ENCODE peak calls at places on chromosomes 11 and 22, in six cellular contexts. One of them, this sample, is unnamed.

GRCh38 chr11:18534230-18534629 is 7.5 kb upstream of the TSG101 start:
- DNase-seq in mesendoderm: no peak
- DNase-seq in H1: no peak
- DNase-seq in IMR-90: no peak
- DNase-seq in H9: no peak
- DNase-seq in mesenchymal stem cell: no peak
- DNase-seq in this sample: no peak

GRCh38 chr22:20744456-20744855 is 29.5 kb upstream of the SERPIND1 start:
- DNase-seq in mesendoderm: no peak
- DNase-seq in H1: no peak
- DNase-seq in IMR-90: no peak
- DNase-seq in H9: no peak
- DNase-seq in mesenchymal stem cell: no peak
- DNase-seq in this sample: no peak

GRCh38 chr11:83157755-83158473 is 983 bp downstream of the PCF11 start:
- DNase-seq in mesendoderm: peak; percentile 74
- DNase-seq in H1: no peak
- DNase-seq in IMR-90: peak; percentile 33
- DNase-seq in H9: peak; percentile 51
- DNase-seq in mesenchymal stem cell: peak; percentile 68
- DNase-seq in this sample: peak; percentile 35

GRCh38 chr11:134454146-134454690 is 42.2 kb upstream of the B3GAT1 start:
- DNase-seq in mesendoderm: no peak
- DNase-seq in H1: no peak
- DNase-seq in IMR-90: no peak
- DNase-seq in H9: no peak
- DNase-seq in mesenchymal stem cell: no peak
- DNase-seq in this sample: no peak

GRCh38 chr11:73186294-73186850 is 31.7 kb upstream of the P2RY2 start:
- DNase-seq in mesendoderm: no peak
- DNase-seq in H1: no peak
- DNase-seq in IMR-90: no peak
- DNase-seq in H9: no peak
- DNase-seq in mesenchymal stem cell: no peak
- DNase-seq in this sample: no peak

GRCh38 chr11:61700221-61700620 is 20.0 kb downstream of the DAGLA start:
- DNase-seq in mesendoderm: peak; percentile 56
- DNase-seq in H1: no peak
- DNase-seq in IMR-90: peak; percentile 51
- DNase-seq in H9: peak; percentile 72
- DNase-seq in mesenchymal stem cell: peak; percentile 56
- DNase-seq in this sample: no peak

GRCh38 chr11:122091850-122092249 is 24.2 kb downstream of the BLID start:
- DNase-seq in mesendoderm: no peak
- DNase-seq in H1: no peak
- DNase-seq in IMR-90: peak; percentile 46
- DNase-seq in H9: no peak
- DNase-seq in mesenchymal stem cell: no peak
- DNase-seq in this sample: no peak

GRCh38 chr11:119318240-119319135 is 1.6 kb upstream of the MCAM start:
- DNase-seq in mesendoderm: peak; percentile 97
- DNase-seq in H1: no peak
- DNase-seq in IMR-90: peak; percentile 81
- DNase-seq in H9: peak; percentile 82
- DNase-seq in mesenchymal stem cell: peak; percentile 91
- DNase-seq in this sample: no peak

GRCh38 chr11:105151936-105152554 is 12.5 kb upstream of the CARD18 start:
- DNase-seq in mesendoderm: no peak
- DNase-seq in H1: no peak
- DNase-seq in IMR-90: peak; percentile 79
- DNase-seq in H9: no peak
- DNase-seq in mesenchymal stem cell: peak; percentile 72
- DNase-seq in this sample: no peak

GRCh38 chr11:131111775-131112174 is 195.5 kb upstream of the SNX19 start:
- DNase-seq in mesendoderm: no peak
- DNase-seq in H1: no peak
- DNase-seq in IMR-90: no peak
- DNase-seq in H9: no peak
- DNase-seq in mesenchymal stem cell: no peak
- DNase-seq in this sample: no peak

GRCh38 chr11:101045415-101045814 is 84.2 kb downstream of the PGR start:
- DNase-seq in mesendoderm: no peak
- DNase-seq in H1: no peak
- DNase-seq in IMR-90: no peak
- DNase-seq in H9: no peak
- DNase-seq in mesenchymal stem cell: no peak
- DNase-seq in this sample: no peak

GRCh38 chr11:127998421-127998820 is 588.9 kb downstream of the ETS1 start:
- DNase-seq in mesendoderm: no peak
- DNase-seq in H1: no peak
- DNase-seq in IMR-90: peak; percentile 45
- DNase-seq in H9: no peak
- DNase-seq in mesenchymal stem cell: no peak
- DNase-seq in this sample: no peak

GRCh38 chr22:19177164-19178064 is 1.1 kb downstream of the SLC25A1 start:
- DNase-seq in mesendoderm: no peak
- DNase-seq in H1: no peak
- DNase-seq in IMR-90: no peak
- DNase-seq in H9: no peak
- DNase-seq in mesenchymal stem cell: no peak
- DNase-seq in this sample: no peak

GRCh38 chr22:46871826-46872225 is 109.4 kb downstream of the TBC1D22A start:
- DNase-seq in mesendoderm: no peak
- DNase-seq in H1: no peak
- DNase-seq in IMR-90: no peak
- DNase-seq in H9: no peak
- DNase-seq in mesenchymal stem cell: no peak
- DNase-seq in this sample: no peak

GRCh38 chr22:46875089-46875488 is 112.6 kb downstream of the TBC1D22A start:
- DNase-seq in mesendoderm: no peak
- DNase-seq in H1: no peak
- DNase-seq in IMR-90: peak; percentile 35
- DNase-seq in H9: no peak
- DNase-seq in mesenchymal stem cell: peak; percentile 83
- DNase-seq in this sample: no peak

GRCh38 chr22:46878549-46878948 is 116.1 kb downstream of the TBC1D22A start:
- DNase-seq in mesendoderm: peak; percentile 35
- DNase-seq in H1: no peak
- DNase-seq in IMR-90: no peak
- DNase-seq in H9: no peak
- DNase-seq in mesenchymal stem cell: no peak
- DNase-seq in this sample: no peak

GRCh38 chr22:46879083-46879482 is 116.6 kb downstream of the TBC1D22A start:
- DNase-seq in mesendoderm: no peak
- DNase-seq in H1: no peak
- DNase-seq in IMR-90: peak; percentile 59
- DNase-seq in H9: no peak
- DNase-seq in mesenchymal stem cell: peak; percentile 17
- DNase-seq in this sample: no peak

DNA sequence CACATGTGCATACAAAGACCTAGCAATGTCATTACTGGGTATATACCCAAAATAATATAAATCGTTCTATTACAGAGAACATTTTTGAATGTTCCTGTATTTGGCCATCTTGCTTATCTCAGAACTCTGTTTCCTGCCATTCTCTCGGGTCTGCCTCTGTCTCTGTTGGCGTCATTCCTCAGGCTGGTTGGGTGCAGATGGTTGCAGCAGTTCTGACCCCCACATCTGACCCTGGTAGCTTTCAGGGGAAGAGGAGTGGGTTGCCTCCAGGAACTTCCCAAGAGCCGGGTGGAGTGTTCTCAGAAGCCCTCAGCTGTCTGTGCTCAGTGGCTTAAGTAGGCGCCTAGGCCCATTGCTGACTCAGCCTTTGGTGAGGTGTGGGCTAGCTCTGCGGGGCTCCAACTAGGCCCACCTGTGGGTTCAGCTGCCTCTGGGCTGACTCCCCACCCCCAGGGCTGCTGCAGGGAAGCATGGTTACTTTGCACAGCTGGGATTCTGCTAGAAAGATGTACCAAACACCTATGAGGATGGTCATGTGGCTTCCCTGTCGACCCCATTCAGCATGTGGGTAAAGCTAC is 114.0 kb downstream of the TBC1D22A start:
- DNase-seq in mesendoderm: no peak
- DNase-seq in H1: no peak
- DNase-seq in IMR-90: no peak
- DNase-seq in H9: no peak
- DNase-seq in mesenchymal stem cell: no peak
- DNase-seq in this sample: no peak
- H2BK15ac ChIP-seq in mesendoderm: no peak overlapping the region
- H2BK15ac ChIP-seq in H1: no peak overlapping the region
- H2BK15ac ChIP-seq in IMR-90: no peak overlapping the region
- H2BK15ac ChIP-seq in H9: no peak overlapping the region
- H2BK15ac ChIP-seq in mesenchymal stem cell: no peak overlapping the region
- H2BK15ac ChIP-seq in this sample: no peak overlapping the region

GRCh38 chr11:78081583-78081982 is 1.9 kb upstream of the NDUFC2 start:
- DNase-seq in mesendoderm: no peak
- DNase-seq in H1: no peak
- DNase-seq in IMR-90: no peak
- DNase-seq in H9: no peak
- DNase-seq in mesenchymal stem cell: no peak
- DNase-seq in this sample: no peak

GRCh38 chr11:78078218-78079167 is 1.2 kb downstream of the NDUFC2 start:
- DNase-seq in mesendoderm: no peak
- DNase-seq in H1: no peak
- DNase-seq in IMR-90: no peak
- DNase-seq in H9: no peak
- DNase-seq in mesenchymal stem cell: peak; percentile 12
- DNase-seq in this sample: no peak

GRCh38 chr11:78080818-78081495 is 1.3 kb upstream of the NDUFC2 start:
- DNase-seq in mesendoderm: peak; percentile 52
- DNase-seq in H1: no peak
- DNase-seq in IMR-90: peak; percentile 73
- DNase-seq in H9: no peak
- DNase-seq in mesenchymal stem cell: peak; percentile 69
- DNase-seq in this sample: no peak

GRCh38 chr11:78079232-78080083 is at the start of gene NDUFC2:
- DNase-seq in mesendoderm: peak; percentile 79
- DNase-seq in H1: peak; percentile 27
- DNase-seq in IMR-90: peak; percentile 85
- DNase-seq in H9: peak; percentile 70
- DNase-seq in mesenchymal stem cell: peak; percentile 85
- DNase-seq in this sample: peak; percentile 64

DNA sequence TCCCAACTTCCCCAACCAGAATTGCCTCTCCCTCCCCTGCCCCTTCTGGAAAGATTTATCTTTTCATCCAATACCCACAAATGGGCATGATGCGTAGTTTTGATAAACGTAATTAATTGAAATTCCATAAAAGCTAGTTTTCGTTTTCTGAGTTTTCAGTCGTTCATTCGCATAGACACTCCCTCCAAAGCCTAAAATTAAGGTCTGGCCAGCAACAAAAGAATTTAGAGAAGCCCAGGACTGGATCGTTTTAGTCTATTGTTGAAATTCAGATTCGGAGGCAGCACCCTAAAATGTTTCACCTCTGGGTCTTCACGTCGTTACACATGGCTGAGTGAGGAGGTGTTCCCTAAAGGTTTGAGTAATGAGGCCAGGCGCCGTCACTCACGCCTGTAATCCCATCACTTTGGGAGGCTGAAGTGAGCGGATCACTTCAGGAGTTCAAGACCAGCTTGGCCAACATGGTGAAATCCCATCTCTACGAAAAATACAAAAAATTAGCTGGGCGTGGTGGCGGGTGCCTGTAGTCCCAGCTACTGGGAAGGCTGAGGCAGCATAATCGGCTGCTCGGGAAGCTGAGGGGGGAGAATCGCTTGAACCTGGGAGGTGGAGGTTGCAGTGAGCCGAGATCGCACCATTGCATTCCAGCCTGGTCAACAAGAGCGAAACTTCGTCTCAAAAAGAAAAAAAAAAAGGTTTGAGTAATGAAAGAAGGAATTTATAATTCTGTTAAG is 589 bp upstream of the NDUFC2 start:
- DNase-seq in mesendoderm: no peak
- DNase-seq in H1: no peak
- DNase-seq in IMR-90: no peak
- DNase-seq in H9: no peak
- DNase-seq in mesenchymal stem cell: no peak
- DNase-seq in this sample: no peak
- H3K9ac ChIP-seq in mesendoderm: peak overlapping the region; percentile 73
- H3K9ac ChIP-seq in H1: no peak overlapping the region
- H3K9ac ChIP-seq in IMR-90: peak overlapping the region; percentile 84
- H3K9ac ChIP-seq in H9: peak overlapping the region; percentile 32
- H3K9ac ChIP-seq in mesenchymal stem cell: peak overlapping the region; percentile 96
- H3K9ac ChIP-seq in this sample: no peak overlapping the region

DNA sequence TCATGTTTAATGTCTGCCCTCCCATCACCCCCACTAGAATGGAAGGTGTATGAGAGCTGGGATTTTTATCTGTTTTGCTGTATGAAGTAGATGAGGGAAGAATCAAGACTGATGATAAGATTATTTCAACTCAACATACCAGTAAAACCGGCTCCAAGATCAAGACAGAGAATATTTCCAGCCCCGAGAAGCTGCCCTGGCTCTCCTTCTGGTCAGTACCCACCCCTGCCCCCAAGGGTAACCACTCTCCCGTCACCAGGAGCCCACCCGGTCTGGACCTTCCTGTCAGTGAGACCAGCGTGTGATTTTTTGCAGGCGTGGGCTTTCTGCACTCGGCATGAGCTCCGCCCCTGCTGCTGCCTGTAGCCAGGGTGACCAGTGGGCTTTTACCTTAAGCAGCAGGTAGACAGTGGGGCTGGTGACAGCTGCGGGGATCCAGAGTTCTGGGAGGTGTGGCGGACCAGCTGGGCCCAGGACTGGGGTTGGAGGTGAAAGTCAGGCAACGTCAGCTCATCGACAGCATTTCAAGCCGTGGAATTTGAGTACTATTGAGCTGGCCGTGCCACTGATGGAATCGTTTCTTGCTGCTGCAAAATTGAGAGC is 25.6 kb downstream of the RPL3 start:
- DNase-seq in mesendoderm: no peak
- DNase-seq in H1: no peak
- DNase-seq in IMR-90: no peak
- DNase-seq in H9: no peak
- DNase-seq in mesenchymal stem cell: no peak
- DNase-seq in this sample: no peak
- H2BK15ac ChIP-seq in mesendoderm: no peak overlapping the region
- H2BK15ac ChIP-seq in H1: peak overlapping the region; percentile 61
- H2BK15ac ChIP-seq in IMR-90: no peak overlapping the region
- H2BK15ac ChIP-seq in H9: no peak overlapping the region
- H2BK15ac ChIP-seq in mesenchymal stem cell: no peak overlapping the region
- H2BK15ac ChIP-seq in this sample: peak overlapping the region; percentile 46

DNA sequence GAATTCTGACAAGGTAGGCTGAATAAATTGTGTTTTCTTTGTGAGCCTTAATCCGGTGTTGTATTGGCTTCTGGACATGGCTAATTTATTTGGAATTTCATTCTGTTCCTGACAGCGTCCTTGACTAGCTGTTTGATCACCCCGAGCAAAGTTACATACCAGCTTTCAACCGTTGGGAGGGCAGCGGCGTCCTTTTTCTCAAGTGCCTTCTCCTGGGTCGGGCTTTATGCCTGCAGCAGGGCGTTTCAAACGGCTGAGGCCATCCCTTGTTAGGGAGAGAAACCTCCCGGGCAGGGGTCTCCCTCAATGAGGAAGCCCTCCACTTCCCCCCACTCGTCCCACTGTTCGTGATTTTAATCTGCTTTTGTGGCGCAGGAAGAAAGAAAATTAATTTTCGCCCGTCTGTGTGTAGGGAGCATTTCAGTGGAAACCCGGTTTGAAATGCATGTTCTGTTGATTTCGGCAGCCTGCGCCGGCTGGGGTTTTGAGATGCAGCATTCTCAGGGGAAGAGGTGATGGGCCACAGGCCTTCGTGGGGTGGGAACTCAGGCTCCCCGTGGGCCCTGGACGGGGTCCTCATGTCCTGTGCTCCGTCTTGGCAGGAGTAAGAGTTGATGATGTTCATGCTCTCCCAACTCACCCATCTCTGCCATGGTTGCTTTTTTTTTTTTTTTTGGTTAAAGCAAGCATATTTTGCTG is 2.8 kb upstream of the SMIM38 start:
- DNase-seq in mesendoderm: peak; percentile 23
- DNase-seq in H1: no peak
- DNase-seq in IMR-90: no peak
- DNase-seq in H9: no peak
- DNase-seq in mesenchymal stem cell: no peak
- DNase-seq in this sample: no peak
- H3K9ac ChIP-seq in mesendoderm: no peak overlapping the region
- H3K9ac ChIP-seq in H1: no peak overlapping the region
- H3K9ac ChIP-seq in IMR-90: no peak overlapping the region
- H3K9ac ChIP-seq in H9: no peak overlapping the region
- H3K9ac ChIP-seq in mesenchymal stem cell: no peak overlapping the region
- H3K9ac ChIP-seq in this sample: no peak overlapping the region

This sample was measured in neuronal stem cell.